ENCODE peak calls at places on chromosomes 2 and 18, in ten cellular contexts. G is AG04450; O is HFFc6; S is ELR; B is testis; W is tibial nerve; J is heart right ventricle; L is dermis microvascular lymphatic vessel endothelial cell; Y is dorsolateral prefrontal cortex; H is stimulated activated CD8-positive, alpha-beta memory T cell treated with anti-CD3 and anti-CD28 coated beads, Interleukin-15, amount 100 ng/mL, for 24 hours. K is an unnamed sample.

GRCh38 chr2:105712166-105712915 is 32.4 kb upstream of the NCK2 start:
- DNase-seq in G (no peak), O (no peak), S (peak), B (no peak), W (no peak), J (no peak), L (no peak), Y (no peak), H (no peak), K (no peak)

GRCh38 chr2:182866461-182867369 is at the start of gene FRZB:
- DNase-seq in G (peak), O (peak), S (peak), B (peak), W (peak), J (peak), L (peak), Y (no peak), H (no peak), K (no peak)

GRCh38 chr2:86584164-86584913 is 21.1 kb upstream of the CHMP3 start:
- DNase-seq in G (no peak), O (peak), S (peak), B (no peak), W (no peak), J (no peak), L (peak), Y (no peak), H (no peak), K (no peak)

GRCh38 chr18:48806551-48807261 is 144.1 kb downstream of the SMAD7 start:
- DNase-seq in G (no peak), O (no peak), S (no peak), B (peak), W (no peak), J (peak), L (no peak), Y (no peak), H (no peak), K (no peak)

GRCh38 chr2:23497063-23497462 is 112.1 kb downstream of the KLHL29 start:
- DNase-seq in G (no peak), O (no peak), S (peak), B (no peak), W (no peak), J (no peak), L (peak), Y (no peak), H (no peak), K (no peak)

GRCh38 chr2:237432484-237433092 is 18.6 kb upstream of the COL6A3 start:
- DNase-seq in G (no peak), O (peak), S (peak), B (peak), W (no peak), J (no peak), L (peak), Y (no peak), H (peak), K (no peak)

GRCh38 chr2:1546023-1546591 is 132.8 kb downstream of the TPO start:
- DNase-seq in G (peak), O (peak), S (peak), B (peak), W (no peak), J (no peak), L (peak), Y (peak), H (no peak), K (peak)

GRCh38 chr2:26186371-26186770 is 13.5 kb downstream of the GAREM2 start:
- DNase-seq in G (no peak), O (no peak), S (no peak), B (no peak), W (no peak), J (no peak), L (no peak), Y (no peak), H (no peak), K (no peak)

GRCh38 chr2:239940861-239941570 is 84.1 kb downstream of the NDUFA10 start:
- DNase-seq in G (no peak), O (no peak), S (no peak), B (no peak), W (no peak), J (no peak), L (no peak), Y (no peak), H (no peak), K (no peak)

GRCh38 chr2:8514748-8515389 is 167.0 kb upstream of the ID2 start:
- DNase-seq in G (no peak), O (no peak), S (no peak), B (no peak), W (no peak), J (no peak), L (no peak), Y (no peak), H (no peak), K (no peak)

GRCh38 chr2:200435379-200435778 is 74.5 kb downstream of the KCTD18 start:
- DNase-seq in G (no peak), O (peak), S (peak), B (no peak), W (no peak), J (no peak), L (no peak), Y (no peak), H (no peak), K (no peak)

GRCh38 chr2:72921088-72921851 is 4.0 kb downstream of the EMX1 start:
- DNase-seq in G (no peak), O (no peak), S (no peak), B (no peak), W (no peak), J (no peak), L (no peak), Y (no peak), H (no peak), K (no peak)

GRCh38 chr18:27599202-27599829 is 414.2 kb upstream of the CHST9 start:
- DNase-seq in G (no peak), O (peak), S (peak), B (peak), W (no peak), J (no peak), L (peak), Y (peak), H (no peak), K (peak)

GRCh38 chr2:7812231-7812995 is 869.4 kb upstream of the ID2 start:
- DNase-seq in G (no peak), O (peak), S (peak), B (no peak), W (no peak), J (no peak), L (no peak), Y (no peak), H (no peak), K (no peak)

GRCh38 chr18:23918395-23919032 is 96.0 kb upstream of the TTC39C start:
- DNase-seq in G (peak), O (peak), S (peak), B (peak), W (peak), J (peak), L (peak), Y (peak), H (peak), K (peak)

GRCh38 chr2:235271936-235272335 is 221.9 kb upstream of the AGAP1 start:
- DNase-seq in G (no peak), O (no peak), S (no peak), B (no peak), W (no peak), J (no peak), L (peak), Y (no peak), H (no peak), K (no peak)

GRCh38 chr2:132607407-132607806 is 62.6 kb downstream of the LYPD1 start:
- DNase-seq in G (no peak), O (no peak), S (no peak), B (no peak), W (no peak), J (no peak), L (no peak), Y (no peak), H (no peak), K (no peak)

GRCh38 chr2:240570531-240571313 is 2.4 kb downstream of the RNPEPL1 start:
- DNase-seq in G (no peak), O (no peak), S (no peak), B (no peak), W (peak), J (peak), L (no peak), Y (no peak), H (no peak), K (no peak)

GRCh38 chr18:11176416-11176815 is 27.0 kb upstream of the PIEZO2 start:
- DNase-seq in G (peak), O (peak), S (peak), B (no peak), W (no peak), J (no peak), L (no peak), Y (no peak), H (no peak), K (no peak)

GRCh38 chr2:45930396-45930792 is 278.9 kb downstream of the PRKCE start:
- DNase-seq in G (peak), O (peak), S (peak), B (no peak), W (no peak), J (no peak), L (peak), Y (no peak), H (no peak), K (peak)

GRCh38 chr2:3322311-3322970 is 55.2 kb downstream of the EIPR1 start:
- DNase-seq in G (no peak), O (no peak), S (no peak), B (no peak), W (no peak), J (no peak), L (no peak), Y (no peak), H (no peak), K (no peak)

GRCh38 chr2:172535119-172535518 is 20.8 kb upstream of the PDK1 start:
- DNase-seq in G (no peak), O (no peak), S (no peak), B (no peak), W (no peak), J (no peak), L (no peak), Y (no peak), H (no peak), K (no peak)

GRCh38 chr2:30768036-30768686 is 39.1 kb downstream of the CAPN13 start:
- DNase-seq in G (no peak), O (no peak), S (no peak), B (no peak), W (no peak), J (no peak), L (no peak), Y (no peak), H (no peak), K (no peak)

GRCh38 chr2:239040152-239040761 is 192.4 kb downstream of the TWIST2 start:
- DNase-seq in G (no peak), O (no peak), S (no peak), B (no peak), W (no peak), J (no peak), L (no peak), Y (peak), H (no peak), K (no peak)

GRCh38 chr18:58015045-58015444 is 29.0 kb upstream of the NEDD4L start:
- DNase-seq in G (no peak), O (no peak), S (no peak), B (no peak), W (no peak), J (no peak), L (no peak), Y (no peak), H (no peak), K (no peak)

GRCh38 chr18:46421973-46422551 is 235.0 kb downstream of the LOXHD1 start:
- DNase-seq in G (no peak), O (no peak), S (no peak), B (no peak), W (no peak), J (no peak), L (no peak), Y (no peak), H (no peak), K (no peak)

GRCh38 chr2:118851650-118852049 is 4.2 kb upstream of the EN1 start:
- DNase-seq in G (no peak), O (no peak), S (no peak), B (no peak), W (no peak), J (no peak), L (no peak), Y (no peak), H (no peak), K (no peak)

K was measured in occipital lobe.